ENCODE peak calls at places on chromosomes 12 and 14, in six cellular contexts. H, W, Y, E, I and D are unnamed samples.

GRCh38 chr12:39795481-39795880 is 175.9 kb upstream of the ABCD2 start:
- DNase-seq in H (no peak), W (no peak), Y (no peak), E (no peak), I (no peak), D (no peak)

GRCh38 chr14:77613207-77613606 is 3.2 kb downstream of the SPTLC2 start:
- DNase-seq in H (peak; percentile 44), W (no peak), Y (no peak), E (no peak), I (peak; percentile 50), D (no peak)

GRCh38 chr14:102591372-102591943 is 991 bp upstream of the RCOR1 start:
- DNase-seq in H (peak; percentile 22), W (peak; percentile 69), Y (peak; percentile 28), E (peak; percentile 61), I (no peak), D (peak; percentile 21)

GRCh38 chr12:120844768-120845449 is 59.2 kb downstream of the SPPL3 start:
- DNase-seq in H (no peak), W (no peak), Y (no peak), E (no peak), I (no peak), D (no peak)

GRCh38 chr12:66516133-66516532 is 162.7 kb downstream of the GRIP1 start:
- DNase-seq in H (peak; percentile 78), W (no peak), Y (no peak), E (no peak), I (no peak), D (peak; percentile 2)

GRCh38 chr12:126418357-126418756 is 1353.1 kb downstream of the AACS start:
- DNase-seq in H (no peak), W (no peak), Y (no peak), E (no peak), I (no peak), D (no peak)

GRCh38 chr12:262817-263216 is at the start of gene SLC6A13:
- DNase-seq in H (peak; percentile 58), W (no peak), Y (no peak), E (no peak), I (no peak), D (no peak)

GRCh38 chr14:44963775-44964380 is 1.9 kb downstream of the TOGARAM1 start:
- DNase-seq in H (peak; percentile 18), W (no peak), Y (peak; percentile 10), E (no peak), I (peak; percentile 33), D (peak; percentile 8)

GRCh38 chr14:55267816-55268215 is 3.4 kb upstream of the FBXO34 start:
- DNase-seq in H (peak; percentile 33), W (no peak), Y (no peak), E (no peak), I (no peak), D (peak; percentile 4)

GRCh38 chr12:57895337-57896138 is 45.8 kb upstream of the ATP23 start:
- DNase-seq in H (no peak), W (no peak), Y (no peak), E (no peak), I (no peak), D (no peak)

GRCh38 chr12:93850476-93850875 is 173.3 kb downstream of the CRADD start:
- DNase-seq in H (no peak), W (no peak), Y (peak; percentile 76), E (no peak), I (no peak), D (no peak)

GRCh38 chr12:6860942-6861341 is 6.4 kb upstream of the TPI1 start:
- DNase-seq in H (no peak), W (no peak), Y (no peak), E (no peak), I (no peak), D (no peak)

GRCh38 chr12:57332646-57333312 is 81.8 kb upstream of the STAC3 start:
- DNase-seq in H (peak; percentile 35), W (no peak), Y (no peak), E (no peak), I (peak; percentile 67), D (no peak)

GRCh38 chr12:123519151-123520001 is 14.1 kb downstream of the RILPL1 start:
- DNase-seq in H (peak; percentile 85), W (no peak), Y (peak; percentile 48), E (no peak), I (no peak), D (no peak)

GRCh38 chr12:76108356-76108755 is 23.9 kb upstream of the NAP1L1 start:
- DNase-seq in H (no peak), W (no peak), Y (no peak), E (no peak), I (no peak), D (no peak)

GRCh38 chr12:93016752-93017350 is 87.8 kb upstream of the EEA1 start:
- DNase-seq in H (no peak), W (no peak), Y (no peak), E (no peak), I (no peak), D (no peak)

GRCh38 chr12:12537421-12537820 is 25.2 kb downstream of the DUSP16 start:
- DNase-seq in H (no peak), W (no peak), Y (no peak), E (no peak), I (no peak), D (no peak)

GRCh38 chr12:3179731-3180130 is 102.6 kb downstream of the TSPAN9 start:
- DNase-seq in H (no peak), W (no peak), Y (no peak), E (no peak), I (no peak), D (no peak)

GRCh38 chr14:24192933-24193332 is 2.3 kb downstream of the TM9SF1 start:
- DNase-seq in H (no peak), W (no peak), Y (no peak), E (no peak), I (no peak), D (no peak)

GRCh38 chr12:125403145-125403789 is 338.0 kb downstream of the AACS start:
- DNase-seq in H (peak; percentile 15), W (no peak), Y (peak; percentile 23), E (no peak), I (peak; percentile 77), D (no peak)

GRCh38 chr12:98453492-98453891 is 61.9 kb upstream of the TMPO start:
- DNase-seq in H (no peak), W (no peak), Y (no peak), E (no peak), I (no peak), D (no peak)

GRCh38 chr14:33647385-33647786 is 303.5 kb downstream of the EGLN3 start:
- DNase-seq in H (peak; percentile 99), W (no peak), Y (no peak), E (no peak), I (peak; percentile 96), D (peak; percentile 69)

GRCh38 chr14:100030441-100031153 is 34.6 kb upstream of the EVL start:
- DNase-seq in H (peak; percentile 96), W (no peak), Y (peak; percentile 32), E (no peak), I (peak; percentile 75), D (peak; percentile 51)

GRCh38 chr14:61350427-61350826 is 29.0 kb downstream of the PRKCH start:
- DNase-seq in H (no peak), W (no peak), Y (no peak), E (no peak), I (no peak), D (no peak)

GRCh38 chr12:124490584-124491305 is 76.7 kb downstream of the NCOR2 start:
- DNase-seq in H (no peak), W (peak; percentile 67), Y (peak; percentile 91), E (peak; percentile 66), I (no peak), D (no peak)

GRCh38 chr12:52139579-52140062 is 52.2 kb downstream of the KRT80 start:
- DNase-seq in H (no peak), W (no peak), Y (peak; percentile 62), E (no peak), I (peak; percentile 90), D (no peak)

GRCh38 chr14:95784137-95784536 is 70.2 kb upstream of the TCL1A start:
- DNase-seq in H (peak; percentile 18), W (no peak), Y (no peak), E (no peak), I (peak; percentile 42), D (no peak)

GRCh38 chr12:45336331-45336730 is 120.4 kb downstream of the ANO6 start:
- DNase-seq in H (peak; percentile 98), W (no peak), Y (no peak), E (no peak), I (peak; percentile 46), D (no peak)

GRCh38 chr12:64157110-64157509 is 65.0 kb downstream of the KICS2 start:
- DNase-seq in H (no peak), W (no peak), Y (no peak), E (no peak), I (no peak), D (no peak)

GRCh38 chr12:108173892-108174291 is 44.8 kb downstream of the WSCD2 start:
- DNase-seq in H (no peak), W (no peak), Y (no peak), E (no peak), I (no peak), D (no peak)

GRCh38 chr12:32312049-32312670 is 87.2 kb upstream of the FGD4 start:
- DNase-seq in H (peak; percentile 66), W (no peak), Y (peak; percentile 64), E (no peak), I (peak; percentile 68), D (no peak)

GRCh38 chr12:113186666-113187325 is 1.3 kb downstream of the RITA1 start:
- DNase-seq in H (no peak), W (no peak), Y (peak; percentile 69), E (no peak), I (no peak), D (no peak)
- H3K4me3 ChIP-seq in H (no peak overlapping the region), W (no peak overlapping the region), Y (no peak overlapping the region), E (no peak overlapping the region), I (peak overlapping the region; percentile 95), D (peak overlapping the region; percentile 93)

DNA sequence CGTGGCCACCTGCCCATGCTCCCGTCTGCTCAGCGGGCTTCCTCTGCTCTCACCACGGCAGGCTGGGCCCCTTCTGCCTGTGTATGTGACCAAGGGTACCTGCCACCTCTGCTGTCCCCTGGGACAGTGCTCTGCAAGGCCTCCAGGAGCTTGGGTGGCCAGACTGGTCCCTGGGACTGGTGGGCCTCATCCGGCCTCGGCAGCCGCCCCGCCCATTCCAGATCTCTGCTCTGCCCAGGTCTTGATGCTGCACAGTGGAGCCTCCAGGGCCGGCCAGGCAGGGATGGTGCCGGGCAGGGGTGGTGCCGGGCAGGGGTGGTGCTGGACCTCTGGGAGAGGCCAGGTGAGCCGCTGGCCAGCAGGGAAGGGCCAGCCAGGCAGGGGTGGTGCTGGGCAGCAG is 9.0 kb downstream of the FBRSL1 start:
- DNase-seq in H (no peak), W (no peak), Y (no peak), E (no peak), I (no peak), D (no peak)
- H3K27me3 ChIP-seq in H (no peaks in the 10 kb centered on the region), W (no peaks in the 10 kb centered on the region), Y (no peaks in the 10 kb centered on the region), E (no peaks in the 10 kb centered on the region), I (no peaks in the 10 kb centered on the region), D (no peaks in the 10 kb centered on the region)

GRCh38 chr14:26282578-26282977 is 315.3 kb downstream of the NOVA1 start:
- DNase-seq in H (peak; percentile 11), W (no peak), Y (no peak), E (no peak), I (no peak), D (no peak)
- H3K9me3 ChIP-seq in H (no peaks in the 10 kb centered on the region), W (no peaks in the 10 kb centered on the region), Y (no peaks in the 10 kb centered on the region), E (no peaks in the 10 kb centered on the region), I (no peaks in the 10 kb centered on the region), D (no peaks in the 10 kb centered on the region)

DNA sequence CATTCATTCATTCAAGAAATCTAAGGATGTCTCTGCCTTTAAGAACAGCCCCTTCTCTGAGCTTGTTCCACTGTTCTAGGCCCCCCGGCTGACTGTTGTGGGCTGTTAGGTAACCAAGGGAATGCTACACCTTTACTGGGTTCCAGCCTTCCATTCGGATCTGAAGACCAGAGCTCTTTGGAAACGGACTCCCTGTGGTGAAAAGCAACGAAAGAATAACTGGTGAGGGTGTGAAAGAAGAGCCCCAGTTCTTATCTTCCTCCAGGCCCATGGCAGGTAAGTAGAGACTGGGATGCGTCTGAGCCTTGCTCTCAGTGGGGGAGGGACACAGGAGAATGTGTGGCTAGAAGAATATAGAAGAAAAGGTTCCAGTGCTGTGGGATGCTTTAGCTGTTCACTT is 207.4 kb downstream of the TMEM132D start:
- DNase-seq in H (no peak), W (no peak), Y (no peak), E (no peak), I (no peak), D (no peak)
- H3K4me3 ChIP-seq in H (no peak overlapping the region), W (no peak overlapping the region), Y (no peak overlapping the region), E (no peak overlapping the region), I (no peak overlapping the region), D (no peak overlapping the region)